ENCODE peak calls at places on chromosomes 2 and 18, in ten cellular contexts. One of them, this sample, is unnamed.

GRCh38 chr18:23452347-23452727 is 750 bp upstream of the RIOK3 start:
- DNase-seq in mesenchymal stem cell: no peak
- DNase-seq in neural progenitor cell: no peak
- DNase-seq in GM12865: peak; percentile 7
- DNase-seq in body of pancreas: no peak
- DNase-seq in neural crest cell: no peak
- DNase-seq in GM12864: no peak
- DNase-seq in CD4-positive, CD25-positive, alpha-beta regulatory T cell: no peak
- DNase-seq in stimulated activated CD4-positive, alpha-beta T cell treated with anti-CD3 and anti-CD28 coated beads, Interleukin-12 subunit alpha, Interleukin-12 subunit beta, amount 100 ng/mL, for 48 hours: no peak
- DNase-seq in GM04503: no peak
- DNase-seq in this sample: no peak

GRCh38 chr18:77072566-77072965 is 60.0 kb downstream of the MBP start:
- DNase-seq in mesenchymal stem cell: no peak
- DNase-seq in neural progenitor cell: no peak
- DNase-seq in GM12865: no peak
- DNase-seq in body of pancreas: no peak
- DNase-seq in neural crest cell: no peak
- DNase-seq in GM12864: no peak
- DNase-seq in CD4-positive, CD25-positive, alpha-beta regulatory T cell: no peak
- DNase-seq in stimulated activated CD4-positive, alpha-beta T cell treated with anti-CD3 and anti-CD28 coated beads, Interleukin-12 subunit alpha, Interleukin-12 subunit beta, amount 100 ng/mL, for 48 hours: no peak
- DNase-seq in GM04503: no peak
- DNase-seq in this sample: no peak

GRCh38 chr2:217995741-217996141 is 7.1 kb downstream of the TNS1 start:
- DNase-seq in mesenchymal stem cell: no peak
- DNase-seq in neural progenitor cell: no peak
- DNase-seq in GM12865: no peak
- DNase-seq in body of pancreas: peak; percentile 75
- DNase-seq in neural crest cell: no peak
- DNase-seq in GM12864: no peak
- DNase-seq in CD4-positive, CD25-positive, alpha-beta regulatory T cell: no peak
- DNase-seq in stimulated activated CD4-positive, alpha-beta T cell treated with anti-CD3 and anti-CD28 coated beads, Interleukin-12 subunit alpha, Interleukin-12 subunit beta, amount 100 ng/mL, for 48 hours: no peak
- DNase-seq in GM04503: no peak
- DNase-seq in this sample: no peak

GRCh38 chr2:77512521-77512920 is 9.7 kb downstream of the LRRTM4 start:
- DNase-seq in mesenchymal stem cell: peak; percentile 59
- DNase-seq in neural progenitor cell: no peak
- DNase-seq in GM12865: no peak
- DNase-seq in body of pancreas: no peak
- DNase-seq in neural crest cell: no peak
- DNase-seq in GM12864: no peak
- DNase-seq in CD4-positive, CD25-positive, alpha-beta regulatory T cell: no peak
- DNase-seq in stimulated activated CD4-positive, alpha-beta T cell treated with anti-CD3 and anti-CD28 coated beads, Interleukin-12 subunit alpha, Interleukin-12 subunit beta, amount 100 ng/mL, for 48 hours: no peak
- DNase-seq in GM04503: no peak
- DNase-seq in this sample: no peak

GRCh38 chr18:41320090-41320489 is 634.9 kb upstream of the PIK3C3 start:
- DNase-seq in mesenchymal stem cell: no peak
- DNase-seq in neural progenitor cell: no peak
- DNase-seq in GM12865: no peak
- DNase-seq in body of pancreas: no peak
- DNase-seq in neural crest cell: no peak
- DNase-seq in GM12864: no peak
- DNase-seq in CD4-positive, CD25-positive, alpha-beta regulatory T cell: no peak
- DNase-seq in stimulated activated CD4-positive, alpha-beta T cell treated with anti-CD3 and anti-CD28 coated beads, Interleukin-12 subunit alpha, Interleukin-12 subunit beta, amount 100 ng/mL, for 48 hours: no peak
- DNase-seq in GM04503: no peak
- DNase-seq in this sample: no peak

GRCh38 chr2:43226955-43227829 is 786 bp upstream of the ZFP36L2 start:
- DNase-seq in mesenchymal stem cell: peak; percentile 93
- DNase-seq in neural progenitor cell: peak; percentile 88
- DNase-seq in GM12865: peak; percentile 83
- DNase-seq in body of pancreas: peak; percentile 98
- DNase-seq in neural crest cell: peak; percentile 71
- DNase-seq in GM12864: no peak
- DNase-seq in CD4-positive, CD25-positive, alpha-beta regulatory T cell: peak; percentile 78
- DNase-seq in stimulated activated CD4-positive, alpha-beta T cell treated with anti-CD3 and anti-CD28 coated beads, Interleukin-12 subunit alpha, Interleukin-12 subunit beta, amount 100 ng/mL, for 48 hours: no peak
- DNase-seq in GM04503: peak; percentile 21
- DNase-seq in this sample: peak; percentile 96

GRCh38 chr2:148021059-148021985 is at the start of gene MBD5:
- DNase-seq in mesenchymal stem cell: peak; percentile 88
- DNase-seq in neural progenitor cell: peak; percentile 78
- DNase-seq in GM12865: peak; percentile 83
- DNase-seq in body of pancreas: peak; percentile 44
- DNase-seq in neural crest cell: peak; percentile 45
- DNase-seq in GM12864: no peak
- DNase-seq in CD4-positive, CD25-positive, alpha-beta regulatory T cell: peak; percentile 74
- DNase-seq in stimulated activated CD4-positive, alpha-beta T cell treated with anti-CD3 and anti-CD28 coated beads, Interleukin-12 subunit alpha, Interleukin-12 subunit beta, amount 100 ng/mL, for 48 hours: peak; percentile 46
- DNase-seq in GM04503: no peak
- DNase-seq in this sample: peak; percentile 62

GRCh38 chr2:189116059-189116458 is 63.5 kb downstream of the COL5A2 start:
- DNase-seq in mesenchymal stem cell: no peak
- DNase-seq in neural progenitor cell: no peak
- DNase-seq in GM12865: no peak
- DNase-seq in body of pancreas: no peak
- DNase-seq in neural crest cell: no peak
- DNase-seq in GM12864: no peak
- DNase-seq in CD4-positive, CD25-positive, alpha-beta regulatory T cell: no peak
- DNase-seq in stimulated activated CD4-positive, alpha-beta T cell treated with anti-CD3 and anti-CD28 coated beads, Interleukin-12 subunit alpha, Interleukin-12 subunit beta, amount 100 ng/mL, for 48 hours: no peak
- DNase-seq in GM04503: no peak
- DNase-seq in this sample: no peak

GRCh38 chr2:62227386-62228075 is 31.6 kb downstream of the B3GNT2 start:
- DNase-seq in mesenchymal stem cell: no peak
- DNase-seq in neural progenitor cell: no peak
- DNase-seq in GM12865: no peak
- DNase-seq in body of pancreas: no peak
- DNase-seq in neural crest cell: no peak
- DNase-seq in GM12864: no peak
- DNase-seq in CD4-positive, CD25-positive, alpha-beta regulatory T cell: no peak
- DNase-seq in stimulated activated CD4-positive, alpha-beta T cell treated with anti-CD3 and anti-CD28 coated beads, Interleukin-12 subunit alpha, Interleukin-12 subunit beta, amount 100 ng/mL, for 48 hours: no peak
- DNase-seq in GM04503: no peak
- DNase-seq in this sample: no peak

GRCh38 chr2:131475831-131476230 is at the start of gene TUBA3D:
- DNase-seq in mesenchymal stem cell: no peak
- DNase-seq in neural progenitor cell: no peak
- DNase-seq in GM12865: no peak
- DNase-seq in body of pancreas: no peak
- DNase-seq in neural crest cell: no peak
- DNase-seq in GM12864: no peak
- DNase-seq in CD4-positive, CD25-positive, alpha-beta regulatory T cell: no peak
- DNase-seq in stimulated activated CD4-positive, alpha-beta T cell treated with anti-CD3 and anti-CD28 coated beads, Interleukin-12 subunit alpha, Interleukin-12 subunit beta, amount 100 ng/mL, for 48 hours: no peak
- DNase-seq in GM04503: no peak
- DNase-seq in this sample: no peak

GRCh38 chr2:65818873-65819451 is 386.6 kb upstream of the SPRED2 start:
- DNase-seq in mesenchymal stem cell: peak; percentile 7
- DNase-seq in neural progenitor cell: no peak
- DNase-seq in GM12865: no peak
- DNase-seq in body of pancreas: no peak
- DNase-seq in neural crest cell: no peak
- DNase-seq in GM12864: no peak
- DNase-seq in CD4-positive, CD25-positive, alpha-beta regulatory T cell: no peak
- DNase-seq in stimulated activated CD4-positive, alpha-beta T cell treated with anti-CD3 and anti-CD28 coated beads, Interleukin-12 subunit alpha, Interleukin-12 subunit beta, amount 100 ng/mL, for 48 hours: no peak
- DNase-seq in GM04503: no peak
- DNase-seq in this sample: no peak

GRCh38 chr18:37294951-37295350 is 270.6 kb downstream of the CELF4 start:
- DNase-seq in mesenchymal stem cell: peak; percentile 24
- DNase-seq in neural progenitor cell: peak; percentile 85
- DNase-seq in GM12865: peak; percentile 17
- DNase-seq in body of pancreas: no peak
- DNase-seq in neural crest cell: peak; percentile 26
- DNase-seq in GM12864: no peak
- DNase-seq in CD4-positive, CD25-positive, alpha-beta regulatory T cell: no peak
- DNase-seq in stimulated activated CD4-positive, alpha-beta T cell treated with anti-CD3 and anti-CD28 coated beads, Interleukin-12 subunit alpha, Interleukin-12 subunit beta, amount 100 ng/mL, for 48 hours: peak; percentile 2
- DNase-seq in GM04503: no peak
- DNase-seq in this sample: no peak

GRCh38 chr2:10252651-10253050 is 50.1 kb upstream of the HPCAL1 start:
- DNase-seq in mesenchymal stem cell: no peak
- DNase-seq in neural progenitor cell: no peak
- DNase-seq in GM12865: no peak
- DNase-seq in body of pancreas: no peak
- DNase-seq in neural crest cell: no peak
- DNase-seq in GM12864: no peak
- DNase-seq in CD4-positive, CD25-positive, alpha-beta regulatory T cell: no peak
- DNase-seq in stimulated activated CD4-positive, alpha-beta T cell treated with anti-CD3 and anti-CD28 coated beads, Interleukin-12 subunit alpha, Interleukin-12 subunit beta, amount 100 ng/mL, for 48 hours: no peak
- DNase-seq in GM04503: no peak
- DNase-seq in this sample: no peak

GRCh38 chr2:217911283-217911965 is 91.4 kb downstream of the TNS1 start:
- DNase-seq in mesenchymal stem cell: no peak
- DNase-seq in neural progenitor cell: no peak
- DNase-seq in GM12865: no peak
- DNase-seq in body of pancreas: no peak
- DNase-seq in neural crest cell: no peak
- DNase-seq in GM12864: no peak
- DNase-seq in CD4-positive, CD25-positive, alpha-beta regulatory T cell: no peak
- DNase-seq in stimulated activated CD4-positive, alpha-beta T cell treated with anti-CD3 and anti-CD28 coated beads, Interleukin-12 subunit alpha, Interleukin-12 subunit beta, amount 100 ng/mL, for 48 hours: no peak
- DNase-seq in GM04503: no peak
- DNase-seq in this sample: no peak

GRCh38 chr18:36187826-36188721 is 777 bp downstream of the MOCOS start:
- DNase-seq in mesenchymal stem cell: peak; percentile 19
- DNase-seq in neural progenitor cell: peak; percentile 23
- DNase-seq in GM12865: no peak
- DNase-seq in body of pancreas: peak; percentile 33
- DNase-seq in neural crest cell: no peak
- DNase-seq in GM12864: no peak
- DNase-seq in CD4-positive, CD25-positive, alpha-beta regulatory T cell: peak; percentile 10
- DNase-seq in stimulated activated CD4-positive, alpha-beta T cell treated with anti-CD3 and anti-CD28 coated beads, Interleukin-12 subunit alpha, Interleukin-12 subunit beta, amount 100 ng/mL, for 48 hours: no peak
- DNase-seq in GM04503: no peak
- DNase-seq in this sample: peak; percentile 83

GRCh38 chr2:23549821-23550535 is 165.0 kb downstream of the KLHL29 start:
- DNase-seq in mesenchymal stem cell: peak; percentile 48
- DNase-seq in neural progenitor cell: no peak
- DNase-seq in GM12865: no peak
- DNase-seq in body of pancreas: peak; percentile 28
- DNase-seq in neural crest cell: no peak
- DNase-seq in GM12864: no peak
- DNase-seq in CD4-positive, CD25-positive, alpha-beta regulatory T cell: no peak
- DNase-seq in stimulated activated CD4-positive, alpha-beta T cell treated with anti-CD3 and anti-CD28 coated beads, Interleukin-12 subunit alpha, Interleukin-12 subunit beta, amount 100 ng/mL, for 48 hours: no peak
- DNase-seq in GM04503: no peak
- DNase-seq in this sample: no peak

GRCh38 chr2:165837122-165837521 is 43.1 kb upstream of the GALNT3 start:
- DNase-seq in mesenchymal stem cell: peak; percentile 64
- DNase-seq in neural progenitor cell: peak; percentile 18
- DNase-seq in GM12865: no peak
- DNase-seq in body of pancreas: no peak
- DNase-seq in neural crest cell: no peak
- DNase-seq in GM12864: no peak
- DNase-seq in CD4-positive, CD25-positive, alpha-beta regulatory T cell: no peak
- DNase-seq in stimulated activated CD4-positive, alpha-beta T cell treated with anti-CD3 and anti-CD28 coated beads, Interleukin-12 subunit alpha, Interleukin-12 subunit beta, amount 100 ng/mL, for 48 hours: no peak
- DNase-seq in GM04503: no peak
- DNase-seq in this sample: no peak

GRCh38 chr2:102063948-102064678 is 72.4 kb downstream of the IL1R2 start:
- DNase-seq in mesenchymal stem cell: peak; percentile 100
- DNase-seq in neural progenitor cell: peak; percentile 66
- DNase-seq in GM12865: no peak
- DNase-seq in body of pancreas: peak; percentile 86
- DNase-seq in neural crest cell: no peak
- DNase-seq in GM12864: no peak
- DNase-seq in CD4-positive, CD25-positive, alpha-beta regulatory T cell: peak; percentile 85
- DNase-seq in stimulated activated CD4-positive, alpha-beta T cell treated with anti-CD3 and anti-CD28 coated beads, Interleukin-12 subunit alpha, Interleukin-12 subunit beta, amount 100 ng/mL, for 48 hours: peak; percentile 30
- DNase-seq in GM04503: peak; percentile 96
- DNase-seq in this sample: peak; percentile 97

GRCh38 chr2:147442766-147443165 is 402.1 kb upstream of the ACVR2A start:
- DNase-seq in mesenchymal stem cell: no peak
- DNase-seq in neural progenitor cell: peak; percentile 55
- DNase-seq in GM12865: no peak
- DNase-seq in body of pancreas: no peak
- DNase-seq in neural crest cell: no peak
- DNase-seq in GM12864: no peak
- DNase-seq in CD4-positive, CD25-positive, alpha-beta regulatory T cell: no peak
- DNase-seq in stimulated activated CD4-positive, alpha-beta T cell treated with anti-CD3 and anti-CD28 coated beads, Interleukin-12 subunit alpha, Interleukin-12 subunit beta, amount 100 ng/mL, for 48 hours: no peak
- DNase-seq in GM04503: no peak
- DNase-seq in this sample: no peak

GRCh38 chr18:74292541-74292858 is 737 bp upstream of the CYB5A start:
- DNase-seq in mesenchymal stem cell: no peak
- DNase-seq in neural progenitor cell: no peak
- DNase-seq in GM12865: no peak
- DNase-seq in body of pancreas: no peak
- DNase-seq in neural crest cell: no peak
- DNase-seq in GM12864: no peak
- DNase-seq in CD4-positive, CD25-positive, alpha-beta regulatory T cell: no peak
- DNase-seq in stimulated activated CD4-positive, alpha-beta T cell treated with anti-CD3 and anti-CD28 coated beads, Interleukin-12 subunit alpha, Interleukin-12 subunit beta, amount 100 ng/mL, for 48 hours: no peak
- DNase-seq in GM04503: no peak
- DNase-seq in this sample: no peak

GRCh38 chr18:58202406-58202730 is 158.3 kb downstream of the NEDD4L start:
- DNase-seq in mesenchymal stem cell: no peak
- DNase-seq in neural progenitor cell: no peak
- DNase-seq in GM12865: no peak
- DNase-seq in body of pancreas: no peak
- DNase-seq in neural crest cell: no peak
- DNase-seq in GM12864: no peak
- DNase-seq in CD4-positive, CD25-positive, alpha-beta regulatory T cell: no peak
- DNase-seq in stimulated activated CD4-positive, alpha-beta T cell treated with anti-CD3 and anti-CD28 coated beads, Interleukin-12 subunit alpha, Interleukin-12 subunit beta, amount 100 ng/mL, for 48 hours: no peak
- DNase-seq in GM04503: no peak
- DNase-seq in this sample: no peak

GRCh38 chr2:78864205-78864604 is 161.3 kb upstream of the REG3G start:
- DNase-seq in mesenchymal stem cell: no peak
- DNase-seq in neural progenitor cell: no peak
- DNase-seq in GM12865: no peak
- DNase-seq in body of pancreas: no peak
- DNase-seq in neural crest cell: no peak
- DNase-seq in GM12864: no peak
- DNase-seq in CD4-positive, CD25-positive, alpha-beta regulatory T cell: no peak
- DNase-seq in stimulated activated CD4-positive, alpha-beta T cell treated with anti-CD3 and anti-CD28 coated beads, Interleukin-12 subunit alpha, Interleukin-12 subunit beta, amount 100 ng/mL, for 48 hours: no peak
- DNase-seq in GM04503: no peak
- DNase-seq in this sample: no peak

GRCh38 chr2:42964444-42965081 is 172.2 kb upstream of the HAAO start:
- DNase-seq in mesenchymal stem cell: peak; percentile 79
- DNase-seq in neural progenitor cell: no peak
- DNase-seq in GM12865: no peak
- DNase-seq in body of pancreas: peak; percentile 48
- DNase-seq in neural crest cell: no peak
- DNase-seq in GM12864: no peak
- DNase-seq in CD4-positive, CD25-positive, alpha-beta regulatory T cell: no peak
- DNase-seq in stimulated activated CD4-positive, alpha-beta T cell treated with anti-CD3 and anti-CD28 coated beads, Interleukin-12 subunit alpha, Interleukin-12 subunit beta, amount 100 ng/mL, for 48 hours: no peak
- DNase-seq in GM04503: peak; percentile 85
- DNase-seq in this sample: peak; percentile 34

GRCh38 chr2:44550571-44550970 is 188.8 kb downstream of the CAMKMT start:
- DNase-seq in mesenchymal stem cell: no peak
- DNase-seq in neural progenitor cell: no peak
- DNase-seq in GM12865: no peak
- DNase-seq in body of pancreas: no peak
- DNase-seq in neural crest cell: no peak
- DNase-seq in GM12864: no peak
- DNase-seq in CD4-positive, CD25-positive, alpha-beta regulatory T cell: no peak
- DNase-seq in stimulated activated CD4-positive, alpha-beta T cell treated with anti-CD3 and anti-CD28 coated beads, Interleukin-12 subunit alpha, Interleukin-12 subunit beta, amount 100 ng/mL, for 48 hours: no peak
- DNase-seq in GM04503: no peak
- DNase-seq in this sample: no peak

GRCh38 chr2:199624958-199625357 is 167.2 kb upstream of the SATB2 start:
- DNase-seq in mesenchymal stem cell: no peak
- DNase-seq in neural progenitor cell: no peak
- DNase-seq in GM12865: no peak
- DNase-seq in body of pancreas: no peak
- DNase-seq in neural crest cell: no peak
- DNase-seq in GM12864: no peak
- DNase-seq in CD4-positive, CD25-positive, alpha-beta regulatory T cell: no peak
- DNase-seq in stimulated activated CD4-positive, alpha-beta T cell treated with anti-CD3 and anti-CD28 coated beads, Interleukin-12 subunit alpha, Interleukin-12 subunit beta, amount 100 ng/mL, for 48 hours: no peak
- DNase-seq in GM04503: no peak
- DNase-seq in this sample: no peak

GRCh38 chr2:214451516-214451915 is 40.7 kb downstream of the VWC2L start:
- DNase-seq in mesenchymal stem cell: no peak
- DNase-seq in neural progenitor cell: no peak
- DNase-seq in GM12865: no peak
- DNase-seq in body of pancreas: no peak
- DNase-seq in neural crest cell: no peak
- DNase-seq in GM12864: no peak
- DNase-seq in CD4-positive, CD25-positive, alpha-beta regulatory T cell: no peak
- DNase-seq in stimulated activated CD4-positive, alpha-beta T cell treated with anti-CD3 and anti-CD28 coated beads, Interleukin-12 subunit alpha, Interleukin-12 subunit beta, amount 100 ng/mL, for 48 hours: no peak
- DNase-seq in GM04503: no peak
- DNase-seq in this sample: no peak

GRCh38 chr2:49044265-49044664 is 110.0 kb downstream of the FSHR start:
- DNase-seq in mesenchymal stem cell: no peak
- DNase-seq in neural progenitor cell: no peak
- DNase-seq in GM12865: no peak
- DNase-seq in body of pancreas: no peak
- DNase-seq in neural crest cell: no peak
- DNase-seq in GM12864: no peak
- DNase-seq in CD4-positive, CD25-positive, alpha-beta regulatory T cell: no peak
- DNase-seq in stimulated activated CD4-positive, alpha-beta T cell treated with anti-CD3 and anti-CD28 coated beads, Interleukin-12 subunit alpha, Interleukin-12 subunit beta, amount 100 ng/mL, for 48 hours: no peak
- DNase-seq in GM04503: no peak
- DNase-seq in this sample: no peak

GRCh38 chr2:8169443-8169842 is 512.4 kb upstream of the ID2 start:
- DNase-seq in mesenchymal stem cell: no peak
- DNase-seq in neural progenitor cell: no peak
- DNase-seq in GM12865: no peak
- DNase-seq in body of pancreas: no peak
- DNase-seq in neural crest cell: no peak
- DNase-seq in GM12864: no peak
- DNase-seq in CD4-positive, CD25-positive, alpha-beta regulatory T cell: no peak
- DNase-seq in stimulated activated CD4-positive, alpha-beta T cell treated with anti-CD3 and anti-CD28 coated beads, Interleukin-12 subunit alpha, Interleukin-12 subunit beta, amount 100 ng/mL, for 48 hours: no peak
- DNase-seq in GM04503: peak; percentile 64
- DNase-seq in this sample: no peak